ENCODE peak calls at places on chromosomes 6 and 20, in six cellular contexts. I, F, Y, S, B and K are unnamed samples.

GRCh38 chr20:37351689-37352610 is 6.0 kb downstream of the SRC start:
- DNase-seq in I (no peak), F (no peak), Y (no peak), S (no peak), B (no peak), K (no peak)

GRCh38 chr6:170433163-170434095 is 119.7 kb downstream of the PSMB1 start:
- DNase-seq in I (no peak), F (no peak), Y (no peak), S (no peak), B (no peak), K (peak)

GRCh38 chr20:39874049-39874893 is 814.8 kb downstream of the MAFB start:
- DNase-seq in I (peak), F (no peak), Y (peak), S (peak), B (peak), K (peak)

GRCh38 chr6:36642913-36643817 is 35.3 kb upstream of the CDKN1A start:
- DNase-seq in I (peak), F (peak), Y (peak), S (peak), B (peak), K (no peak)

GRCh38 chr6:124436803-124437202 is 525.4 kb upstream of the RNF217 start:
- DNase-seq in I (no peak), F (no peak), Y (no peak), S (no peak), B (no peak), K (no peak)

GRCh38 chr20:3846378-3846739 is 275 bp upstream of the MAVS start:
- DNase-seq in I (no peak), F (no peak), Y (no peak), S (no peak), B (no peak), K (no peak)

GRCh38 chr6:144094731-144095133 is 641 bp downstream of the SF3B5 start:
- DNase-seq in I (no peak), F (no peak), Y (no peak), S (no peak), B (no peak), K (no peak)

GRCh38 chr6:36731622-36732310 is 34.1 kb downstream of the RAB44 start:
- DNase-seq in I (no peak), F (no peak), Y (no peak), S (no peak), B (no peak), K (no peak)

GRCh38 chr6:117265425-117266266 is at the start of gene VGLL2:
- DNase-seq in I (peak), F (no peak), Y (no peak), S (no peak), B (no peak), K (peak)

GRCh38 chr6:11833626-11834592 is 55.3 kb upstream of the ADTRP start:
- DNase-seq in I (no peak), F (no peak), Y (peak), S (no peak), B (no peak), K (no peak)

GRCh38 chr20:34705383-34706021 is 1.4 kb downstream of the TP53INP2 start:
- DNase-seq in I (peak), F (no peak), Y (peak), S (peak), B (no peak), K (peak)

GRCh38 chr6:465531-466348 is 74.2 kb downstream of the IRF4 start:
- DNase-seq in I (no peak), F (no peak), Y (no peak), S (no peak), B (no peak), K (no peak)

GRCh38 chr6:7846971-7847818 is 63.4 kb downstream of the TXNDC5 start:
- DNase-seq in I (peak), F (peak), Y (no peak), S (no peak), B (no peak), K (no peak)
- TF ChIP-seq CTCF in I (peak), F (peak), Y (no peak), S (no peak), B (no peak), K (no peak)

GRCh38 chr20:6157345-6157744 is 34.5 kb upstream of the FERMT1 start:
- DNase-seq in I (peak), F (no peak), Y (no peak), S (peak), B (no peak), K (no peak)
- TF ChIP-seq CTCF in I (peak), F (peak), Y (no peak), S (peak), B (no peak), K (peak)

GRCh38 chr6:135540207-135540877 is 42.8 kb upstream of the AHI1 start:
- DNase-seq in I (peak), F (no peak), Y (no peak), S (peak), B (no peak), K (no peak)
- TF ChIP-seq CTCF in I (peak), F (peak), Y (no peak), S (peak), B (peak), K (no peak)

DNA sequence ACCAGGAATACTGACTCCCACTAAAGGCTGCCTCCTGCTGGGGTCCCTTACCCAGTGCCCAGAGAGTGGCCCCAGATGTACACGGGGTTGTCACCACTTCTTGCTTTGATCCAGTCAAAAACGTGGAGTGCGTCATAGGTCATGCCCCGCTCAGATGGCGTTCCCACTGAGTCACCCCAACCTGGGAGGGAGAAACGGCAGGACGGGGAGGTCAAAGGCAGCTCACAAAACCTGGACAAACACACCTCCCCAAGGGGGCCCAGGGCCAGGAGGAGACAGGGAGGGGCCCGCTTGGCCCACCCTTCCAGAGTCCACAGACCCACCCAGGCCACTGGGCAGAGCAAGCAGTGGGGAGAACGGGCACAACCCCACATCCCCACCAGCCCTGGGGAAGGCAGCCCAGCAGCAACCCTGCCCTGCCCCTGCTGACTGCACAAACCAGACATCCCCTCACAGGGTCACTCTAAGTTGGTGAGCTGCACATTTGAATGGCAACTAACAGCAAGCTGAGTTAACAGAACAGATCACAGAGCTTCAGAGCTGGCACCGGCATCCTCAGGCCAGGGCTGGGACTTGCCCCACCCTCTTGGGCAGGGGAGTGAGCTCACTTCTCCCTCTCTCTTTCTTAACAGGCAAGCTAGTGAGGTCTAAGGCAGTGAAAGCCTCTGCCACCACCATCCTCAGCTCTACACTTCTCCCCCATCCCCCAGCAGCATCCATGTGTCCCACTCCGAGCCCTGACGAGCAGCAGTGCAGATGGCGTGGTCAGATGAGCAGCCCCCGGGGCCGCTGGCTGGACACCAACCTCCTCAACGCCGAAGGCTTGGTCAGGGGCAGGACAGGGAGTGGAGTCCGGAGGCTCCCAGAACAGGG is 61.7 kb downstream of the PYGB start:
- DNase-seq in I (peak), F (peak), Y (no peak), S (peak), B (peak), K (no peak)
- TF ChIP-seq CTCF in I (no peak), F (no peak), Y (no peak), S (peak), B (no peak), K (no peak)

GRCh38 chr6:158628542-158628941 is 16.0 kb downstream of the DYNLT1 start:
- DNase-seq in I (no peak), F (no peak), Y (no peak), S (no peak), B (no peak), K (no peak)

GRCh38 chr6:158630944-158631616 is 13.5 kb downstream of the DYNLT1 start:
- DNase-seq in I (peak), F (no peak), Y (no peak), S (no peak), B (no peak), K (no peak)

GRCh38 chr6:158627168-158627939 is 17.2 kb downstream of the DYNLT1 start:
- DNase-seq in I (no peak), F (no peak), Y (no peak), S (no peak), B (no peak), K (no peak)

GRCh38 chr6:158627940-158628211 is 16.7 kb downstream of the DYNLT1 start:
- DNase-seq in I (no peak), F (no peak), Y (no peak), S (no peak), B (no peak), K (no peak)

GRCh38 chr6:158629376-158630221 is 14.9 kb downstream of the DYNLT1 start:
- DNase-seq in I (no peak), F (no peak), Y (no peak), S (peak), B (no peak), K (peak)
- TF ChIP-seq CTCF in I (no peak), F (no peak), Y (no peak), S (peak), B (no peak), K (peak)

DNA sequence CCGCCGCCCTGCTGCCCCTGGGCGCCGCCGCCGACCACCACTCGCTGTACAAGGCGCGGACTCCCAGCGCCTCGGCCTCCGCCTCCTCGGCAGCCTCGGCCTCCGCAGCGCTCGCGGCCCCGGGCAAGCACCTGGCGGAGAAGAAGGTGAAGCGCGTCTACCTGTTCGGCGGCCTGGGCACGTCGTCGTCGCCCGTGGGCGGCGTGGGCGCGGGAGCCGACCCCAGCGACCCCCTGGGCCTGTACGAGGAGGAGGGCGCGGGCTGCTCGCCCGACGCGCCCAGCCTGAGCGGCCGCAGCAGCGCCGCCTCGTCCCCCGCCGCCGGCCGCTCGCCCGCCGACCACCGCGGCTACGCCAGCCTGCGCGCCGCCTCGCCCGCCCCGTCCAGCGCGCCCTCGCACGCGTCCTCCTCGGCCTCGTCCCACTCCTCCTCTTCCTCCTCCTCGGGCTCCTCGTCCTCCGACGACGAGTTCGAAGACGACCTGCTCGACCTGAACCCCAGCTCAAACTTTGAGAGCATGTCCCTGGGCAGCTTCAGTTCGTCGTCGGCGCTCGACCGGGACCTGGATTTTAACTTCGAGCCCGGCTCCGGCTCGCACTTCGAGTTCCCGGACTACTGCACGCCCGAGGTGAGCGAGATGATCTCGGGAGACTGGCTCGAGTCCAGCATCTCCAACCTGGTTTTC is 1.9 kb downstream of the SOX4 start:
- DNase-seq in I (peak), F (no peak), Y (peak), S (peak), B (no peak), K (peak)
- TF ChIP-seq CTCF in I (no peak), F (no peak), Y (no peak), S (no peak), B (no peak), K (peak)

GRCh38 chr20:9215539-9215938 is 146.7 kb downstream of the PLCB4 start:
- DNase-seq in I (peak), F (no peak), Y (no peak), S (peak), B (no peak), K (no peak)
- TF ChIP-seq CTCF in I (peak), F (peak), Y (no peak), S (peak), B (peak), K (peak)

GRCh38 chr6:18680842-18681241 is 293.7 kb downstream of the RNF144B start:
- DNase-seq in I (no peak), F (no peak), Y (no peak), S (peak), B (no peak), K (no peak)
- TF ChIP-seq CTCF in I (no peak), F (peak), Y (no peak), S (peak), B (peak), K (peak)

GRCh38 chr6:25026723-25027122 is 91.0 kb upstream of the RIPOR2 start:
- DNase-seq in I (no peak), F (no peak), Y (peak), S (no peak), B (no peak), K (peak)
- TF ChIP-seq CTCF in I (no peak), F (no peak), Y (no peak), S (peak), B (no peak), K (peak)

DNA sequence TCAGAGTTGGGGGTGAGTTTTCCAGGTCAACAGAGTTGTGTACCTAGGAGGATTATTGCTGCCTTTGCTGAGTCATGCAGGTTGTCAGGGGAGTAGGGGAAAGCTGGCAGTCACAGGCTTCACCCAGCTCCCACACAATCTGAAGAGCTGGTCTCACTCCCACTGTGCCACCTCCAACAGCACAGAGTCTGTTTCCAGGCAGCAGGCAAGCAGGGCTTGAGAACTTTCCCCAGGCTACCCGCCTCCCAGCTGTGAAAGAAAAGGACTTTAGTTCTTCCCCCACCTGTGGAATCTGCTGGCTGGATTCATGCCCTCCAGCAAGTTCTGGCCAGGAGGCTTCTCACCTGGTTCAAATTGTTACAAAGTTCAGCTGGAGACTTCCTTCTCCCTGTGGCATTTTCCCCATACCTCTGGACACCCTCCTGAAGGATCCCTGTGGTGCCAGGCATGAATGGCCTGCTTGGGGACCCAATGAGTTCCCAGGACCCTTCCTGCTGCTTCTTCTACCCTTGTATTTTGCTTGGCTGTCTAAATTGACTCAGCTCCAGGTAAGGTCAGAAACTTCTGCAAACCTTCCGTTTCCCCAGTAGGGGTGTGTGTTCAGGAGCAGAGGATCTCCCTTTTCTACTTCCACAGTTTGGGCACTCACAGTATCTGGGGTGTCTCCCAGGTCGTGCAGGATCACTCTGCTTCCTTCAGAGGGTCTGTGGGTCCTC is 378.1 kb upstream of the MAN1A1 start:
- DNase-seq in I (no peak), F (no peak), Y (no peak), S (peak), B (no peak), K (no peak)
- TF ChIP-seq CTCF in I (no peak), F (no peak), Y (no peak), S (no peak), B (no peak), K (no peak)